ENCODE peak calls at places on chromosome 9, in seven cellular contexts. T is DND-41; N is mesendoderm; J is CD4-positive, CD25-positive, alpha-beta regulatory T cell; E is esophagus squamous epithelium; W is HepG2; M is body of pancreas. Q is an unnamed sample.

GRCh38 chr9:31916591-31917223 is 467.7 kb upstream of the ACO1 start:
- DNase-seq in N (peak; percentile 71), W (peak; percentile 11), E (no peak), M (no peak), J (no peak), T (no peak), Q (no peak)

GRCh38 chr9:19411316-19411715 is 2.5 kb downstream of the ACER2 start:
- DNase-seq in N (no peak), M (no peak), E (no peak), W (no peak), J (no peak), T (no peak), Q (peak; percentile 8)

GRCh38 chr9:20286969-20287368 is 335.3 kb downstream of the MLLT3 start:
- DNase-seq in T (no peak), N (peak; percentile 28), E (no peak), W (peak; percentile 91), M (no peak), J (no peak), Q (no peak)

GRCh38 chr9:122377241-122378164 is 6.7 kb downstream of the PTGS1 start:
- DNase-seq in M (no peak), N (peak; percentile 43), E (no peak), W (no peak), J (no peak), T (no peak), Q (no peak)

GRCh38 chr9:116643691-116644090 is 43.4 kb upstream of the TRIM32 start:
- DNase-seq in M (no peak), W (no peak), J (no peak), N (no peak), E (no peak), T (no peak), Q (no peak)

GRCh38 chr9:17280350-17281012 is 145.6 kb downstream of the CNTLN start:
- DNase-seq in W (no peak), E (no peak), J (no peak), T (no peak), N (no peak), M (no peak), Q (peak; percentile 54)

GRCh38 chr9:123318961-123319421 is 37.0 kb upstream of the CRB2 start:
- DNase-seq in N (peak; percentile 29), J (no peak), E (no peak), M (no peak), T (no peak), W (no peak), Q (no peak)

GRCh38 chr9:89732295-89732951 is 127.6 kb downstream of the GADD45G start:
- DNase-seq in W (no peak), T (no peak), M (no peak), J (no peak), N (no peak), E (no peak), Q (no peak)

GRCh38 chr9:80175286-80175906 is 603.6 kb downstream of the TLE4 start:
- DNase-seq in W (peak; percentile 23), J (no peak), T (peak; percentile 15), E (no peak), N (peak; percentile 41), M (no peak), Q (peak; percentile 72)

GRCh38 chr9:121545875-121546423 is 46.3 kb upstream of the GGTA1 start:
- DNase-seq in J (peak; percentile 20), M (peak; percentile 95), E (peak; percentile 49), T (peak; percentile 64), N (peak; percentile 97), W (peak; percentile 89), Q (peak; percentile 91)

GRCh38 chr9:118522093-118523028 is 818.2 kb downstream of the TLR4 start:
- DNase-seq in W (peak; percentile 8), N (peak; percentile 90), J (no peak), T (peak; percentile 27), E (no peak), M (peak; percentile 23), Q (peak; percentile 55)

GRCh38 chr9:27371382-27371781 is 74.4 kb upstream of the EQTN start:
- DNase-seq in N (peak; percentile 66), E (no peak), M (peak; percentile 74), W (no peak), J (no peak), T (no peak), Q (no peak)

GRCh38 chr9:134050726-134051125 is 17.1 kb downstream of the BRD3 start:
- DNase-seq in E (no peak), W (no peak), T (no peak), N (no peak), M (no peak), J (no peak), Q (no peak)

DNA sequence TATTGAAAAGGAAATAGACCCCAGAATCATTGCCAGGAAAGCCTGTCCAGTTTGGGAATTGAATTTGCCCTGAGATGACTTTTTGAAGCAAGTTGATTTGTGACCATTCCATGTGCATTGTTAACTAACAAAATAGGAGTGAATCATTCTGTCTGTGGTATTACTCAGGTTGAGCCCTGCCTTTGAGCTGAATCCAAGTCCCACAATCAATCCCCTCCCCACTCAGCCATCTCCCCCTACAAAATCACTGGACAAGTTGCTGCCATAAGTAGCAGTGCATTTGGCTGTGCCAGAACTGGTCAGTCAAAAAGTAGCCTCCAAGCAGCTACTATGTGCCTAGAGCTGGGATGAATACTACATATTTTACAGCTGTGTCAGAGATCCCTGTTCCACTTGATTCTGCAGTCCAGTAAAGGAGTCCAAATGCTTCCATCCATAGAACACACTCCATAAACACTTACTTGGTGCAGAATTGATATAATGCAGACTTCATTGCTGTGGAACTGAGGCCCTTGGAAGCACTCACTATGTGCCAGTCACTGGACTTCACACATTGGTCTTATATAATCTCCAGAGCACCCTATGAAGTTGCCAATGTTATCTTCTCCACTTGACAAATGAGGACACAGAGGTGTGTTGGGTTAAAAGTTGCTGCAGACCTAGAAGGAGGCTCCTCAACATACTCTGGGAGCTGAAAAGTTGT is 96.1 kb downstream of the ZNF462 start:
- DNase-seq in J (no peak), T (no peak), N (no peak), M (no peak), W (no peak), E (no peak), Q (no peak)
- H3K27ac ChIP-seq in J (no peak overlapping the region), T (no peak overlapping the region), N (no peak overlapping the region), M (no peak overlapping the region), W (no peak overlapping the region), E (no peak overlapping the region), Q (no peak overlapping the region)

GRCh38 chr9:95075700-95076099 is 241.8 kb downstream of the FANCC start:
- DNase-seq in N (no peak), J (no peak), M (no peak), E (no peak), T (no peak), W (no peak), Q (no peak)
- H3K36me3 ChIP-seq in N (no peaks in the 10 kb centered on the region), J (no peaks in the 10 kb centered on the region), M (no peaks in the 10 kb centered on the region), E (no peaks in the 10 kb centered on the region), T (no peaks in the 10 kb centered on the region), W (peaks cover 78% of the 10 kb centered on the region), Q (peaks cover 16% of the 10 kb centered on the region)

DNA sequence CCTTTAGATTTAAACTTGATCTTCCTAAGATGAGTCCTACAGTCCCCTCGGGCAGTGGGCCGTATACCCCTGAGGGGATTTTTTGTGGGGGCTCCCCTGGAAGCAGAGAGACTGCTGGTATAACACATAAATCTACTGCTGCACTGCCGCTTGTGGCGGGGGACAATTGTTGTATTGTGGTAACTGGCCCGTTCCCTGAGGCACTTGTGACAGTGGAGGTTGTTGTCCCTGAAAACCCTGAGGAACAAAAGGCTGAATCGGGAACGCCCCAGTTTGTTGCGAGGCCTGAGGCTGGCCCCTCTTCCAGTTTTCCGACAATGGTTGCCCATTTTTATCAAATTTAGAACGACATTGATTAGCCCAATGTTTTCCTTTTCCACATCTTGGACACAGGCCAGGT is 4.7 kb upstream of the TMEM141 start:
- DNase-seq in W (no peak), T (no peak), M (no peak), N (no peak), J (no peak), E (no peak), Q (no peak)
- H3K27ac ChIP-seq in W (peak overlapping the region; percentile 64), T (no peak overlapping the region), M (no peak overlapping the region), N (no peak overlapping the region), J (no peak overlapping the region), E (no peak overlapping the region), Q (no peak overlapping the region)

DNA sequence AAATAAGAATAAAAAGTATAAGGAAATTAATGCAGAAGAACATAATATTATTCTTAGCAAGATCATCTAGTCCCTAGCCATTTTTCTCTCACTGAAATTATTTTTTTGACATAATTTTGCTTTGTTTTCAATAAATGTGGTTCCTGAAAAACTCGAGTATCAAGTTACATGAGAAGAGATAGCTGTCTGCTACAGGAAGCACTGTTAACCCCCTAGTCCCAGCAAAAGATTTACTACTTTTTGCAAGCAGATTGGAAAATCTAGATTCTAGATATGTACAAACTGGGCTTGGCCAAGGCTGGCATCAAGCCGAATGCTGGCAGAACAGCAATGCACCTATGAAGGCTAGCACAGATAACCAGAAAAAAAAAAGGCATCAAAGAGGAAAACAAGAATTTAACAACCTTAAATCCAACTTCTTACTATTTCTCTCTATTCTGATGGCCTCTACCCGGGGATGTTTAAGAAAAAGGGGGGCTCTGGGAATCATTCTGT is 21.9 kb upstream of the ISCA1 start:
- DNase-seq in J (no peak), W (no peak), N (no peak), M (no peak), E (no peak), T (no peak), Q (no peak)
- H3K36me3 ChIP-seq in J (peaks cover 95% of the 10 kb centered on the region), W (peaks cover 79% of the 10 kb centered on the region), N (peaks cover 4% of the 10 kb centered on the region), M (peaks cover 10% of the 10 kb centered on the region), E (peaks cover 20% of the 10 kb centered on the region), T (peaks cover 81% of the 10 kb centered on the region), Q (peaks cover 8% of the 10 kb centered on the region)

GRCh38 chr9:98430535-98430934 is 175.1 kb upstream of the TBC1D2 start:
- DNase-seq in N (no peak), J (no peak), E (no peak), T (no peak), W (no peak), M (no peak), Q (peak; percentile 48)
- H3K27ac ChIP-seq in N (no peak overlapping the region), J (no peak overlapping the region), E (no peak overlapping the region), T (no peak overlapping the region), W (no peak overlapping the region), M (no peak overlapping the region), Q (no peak overlapping the region)

DNA sequence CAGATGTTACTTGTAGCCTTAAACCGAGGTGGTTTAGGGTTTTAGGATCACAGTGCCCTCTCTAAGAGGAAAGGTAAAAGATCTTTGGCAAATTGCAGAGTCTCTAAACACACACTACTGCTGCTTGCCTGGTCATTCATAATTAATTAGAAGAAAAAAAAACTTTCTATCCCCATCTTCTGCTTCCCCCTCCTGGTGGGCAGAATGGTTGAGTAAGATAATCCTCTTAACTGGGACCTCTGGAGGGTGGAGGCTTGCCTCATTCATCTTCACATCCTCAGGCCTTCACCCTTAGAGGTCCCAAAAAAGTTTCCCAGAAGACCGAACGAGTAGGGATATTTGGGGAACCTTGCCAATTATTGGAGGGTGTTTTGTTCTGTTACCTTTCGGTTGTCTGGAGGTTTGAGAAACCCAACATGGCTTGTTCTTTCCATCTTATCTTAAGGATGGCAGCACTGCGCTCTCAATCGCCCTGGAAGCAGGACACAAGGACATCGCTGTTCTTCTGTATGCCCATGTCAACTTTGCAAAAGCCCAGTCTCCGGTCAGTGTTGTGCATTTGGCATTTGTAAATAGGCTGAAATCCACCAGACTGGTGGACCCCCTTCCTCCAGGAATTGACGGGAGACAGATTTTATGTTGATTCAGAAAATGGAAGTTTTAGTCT is 97.3 kb upstream of the DMRT1 start:
- DNase-seq in J (no peak), T (no peak), E (no peak), W (no peak), M (no peak), N (no peak), Q (no peak)
- H3K36me3 ChIP-seq in J (peaks cover 5% of the 10 kb centered on the region), T (no peaks in the 10 kb centered on the region), E (peaks cover 33% of the 10 kb centered on the region), W (peaks cover 81% of the 10 kb centered on the region), M (no peaks in the 10 kb centered on the region), N (peaks cover 5% of the 10 kb centered on the region), Q (peaks cover 14% of the 10 kb centered on the region)

Q was measured in fibroblast of lung.